ENCODE peak calls at places on chromosomes 4 and X, in four cellular contexts. Y is A549, T is colonic mucosa, B is SK-N-SH. Z is an unnamed sample.

GRCh38 chr4:77176606-77177005 is 19.6 kb downstream of the CCNG2 start:
- DNase-seq in Y (no peak), T (no peak), B (no peak), Z (peak)

GRCh38 chr4:119525005-119525749 is 103.4 kb downstream of the PDE5A start:
- DNase-seq in Y (peak), T (no peak), B (no peak), Z (no peak)

GRCh38 chr4:78369691-78370090 is 181.9 kb upstream of the ANXA3 start:
- DNase-seq in Y (no peak), T (no peak), B (no peak), Z (no peak)

GRCh38 chr4:176964116-176964691 is 171.5 kb upstream of the VEGFC start:
- DNase-seq in Y (peak), T (no peak), B (no peak), Z (no peak)

GRCh38 chr4:174464949-174465348 is 57.3 kb downstream of the HPGD start:
- DNase-seq in Y (no peak), T (no peak), B (no peak), Z (no peak)

GRCh38 chr4:119100640-119101039 is 35.0 kb upstream of the MYOZ2 start:
- DNase-seq in Y (no peak), T (no peak), B (no peak), Z (no peak)

GRCh38 chr4:158805628-158806471 is 37.0 kb downstream of the FNIP2 start:
- DNase-seq in Y (no peak), T (no peak), B (peak), Z (no peak)

GRCh38 chrX:39850630-39851152 is 247.1 kb downstream of the BCOR start:
- DNase-seq in Y (no peak), T (no peak), B (peak), Z (peak)

GRCh38 chr4:147727476-147728028 is 4.3 kb upstream of the ARHGAP10 start:
- DNase-seq in Y (no peak), T (no peak), B (no peak), Z (no peak)

GRCh38 chrX:1424452-1424851 is 28.3 kb downstream of the ASMTL start:
- DNase-seq in Y (no peak), T (no peak), B (no peak), Z (no peak)

GRCh38 chr4:2251073-2251794 is 9.3 kb upstream of the HAUS3 start:
- DNase-seq in Y (no peak), T (peak), B (peak), Z (peak)

GRCh38 chr4:3178351-3178750 is 70.6 kb upstream of the MSANTD1 start:
- DNase-seq in Y (no peak), T (no peak), B (no peak), Z (no peak)

GRCh38 chrX:13364230-13364629 is 44.4 kb upstream of the ATXN3L start:
- DNase-seq in Y (no peak), T (no peak), B (no peak), Z (no peak)

GRCh38 chr4:105496899-105497298 is 23.0 kb upstream of the PPA2 start:
- DNase-seq in Y (no peak), T (no peak), B (no peak), Z (peak)

GRCh38 chr4:71338846-71339593 is at the start of gene SLC4A4:
- DNase-seq in Y (peak), T (no peak), B (no peak), Z (no peak)

GRCh38 chr4:13706716-13707115 is 79.2 kb upstream of the BOD1L1 start:
- DNase-seq in Y (no peak), T (no peak), B (no peak), Z (no peak)

GRCh38 chr4:13706130-13706529 is 78.6 kb upstream of the BOD1L1 start:
- DNase-seq in Y (no peak), T (no peak), B (no peak), Z (no peak)

GRCh38 chr4:13704761-13705160 is 77.2 kb upstream of the BOD1L1 start:
- DNase-seq in Y (no peak), T (no peak), B (no peak), Z (no peak)

GRCh38 chr4:13704020-13704419 is 76.5 kb upstream of the BOD1L1 start:
- DNase-seq in Y (no peak), T (peak), B (no peak), Z (no peak)

GRCh38 chr4:13705521-13706035 is 78.1 kb upstream of the BOD1L1 start:
- DNase-seq in Y (no peak), T (peak), B (peak), Z (no peak)
- H3K27ac ChIP-seq in Y (peak), T (peak), B (no peak), Z (no peak)

DNA sequence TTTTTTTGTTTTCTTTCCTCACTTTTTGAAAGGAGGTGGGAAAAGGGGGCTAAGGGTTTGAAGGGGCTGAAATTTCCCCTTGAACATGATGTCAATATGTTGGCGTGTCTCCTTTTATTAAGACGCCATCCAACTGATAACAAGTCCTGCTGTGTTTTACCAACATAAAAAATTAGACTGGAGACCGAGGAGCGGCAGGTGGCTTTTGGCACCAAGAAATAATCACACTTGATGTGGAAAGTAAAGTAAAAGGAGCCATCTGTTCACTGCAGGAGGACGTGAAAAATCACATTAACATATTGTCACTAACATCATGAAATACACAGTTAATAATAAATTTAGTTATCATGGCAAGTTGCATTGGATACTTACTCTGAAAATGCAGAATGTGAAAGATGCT is 5.5 kb upstream of the GK2 start:
- DNase-seq in Y (no peak), T (no peak), B (no peak), Z (no peak)
- H3K27ac ChIP-seq in Y (no peak), T (no peak), B (no peak), Z (no peak)

GRCh38 chr4:42656986-42657792 is at the start of gene ATP8A1:
- DNase-seq in Y (peak), T (peak), B (peak), Z (peak)

GRCh38 chr4:42655248-42655647 is 1.7 kb downstream of the ATP8A1 start:
- DNase-seq in Y (no peak), T (no peak), B (no peak), Z (no peak)

GRCh38 chr4:42655921-42656735 is 777 bp downstream of the ATP8A1 start:
- DNase-seq in Y (no peak), T (peak), B (peak), Z (no peak)

GRCh38 chr4:42654606-42655005 is 2.3 kb downstream of the ATP8A1 start:
- DNase-seq in Y (no peak), T (no peak), B (no peak), Z (no peak)

GRCh38 chr4:42656736-42656985 is 244 bp downstream of the ATP8A1 start:
- DNase-seq in Y (no peak), T (no peak), B (no peak), Z (no peak)
- H3K27ac ChIP-seq in Y (peak), T (peak), B (peak), Z (no peak)

GRCh38 chrX:154478728-154479622 is at the start of gene LAGE3:
- DNase-seq in Y (peak), T (peak), B (peak), Z (peak)

GRCh38 chrX:154481195-154481594 is 2.1 kb upstream of the LAGE3 start:
- DNase-seq in Y (no peak), T (no peak), B (no peak), Z (no peak)

GRCh38 chrX:154476821-154477220 is 2.3 kb downstream of the LAGE3 start:
- DNase-seq in Y (no peak), T (no peak), B (no peak), Z (no peak)

GRCh38 chrX:154481911-154482601 is 3.0 kb upstream of the LAGE3 start:
- DNase-seq in Y (no peak), T (no peak), B (no peak), Z (no peak)

DNA sequence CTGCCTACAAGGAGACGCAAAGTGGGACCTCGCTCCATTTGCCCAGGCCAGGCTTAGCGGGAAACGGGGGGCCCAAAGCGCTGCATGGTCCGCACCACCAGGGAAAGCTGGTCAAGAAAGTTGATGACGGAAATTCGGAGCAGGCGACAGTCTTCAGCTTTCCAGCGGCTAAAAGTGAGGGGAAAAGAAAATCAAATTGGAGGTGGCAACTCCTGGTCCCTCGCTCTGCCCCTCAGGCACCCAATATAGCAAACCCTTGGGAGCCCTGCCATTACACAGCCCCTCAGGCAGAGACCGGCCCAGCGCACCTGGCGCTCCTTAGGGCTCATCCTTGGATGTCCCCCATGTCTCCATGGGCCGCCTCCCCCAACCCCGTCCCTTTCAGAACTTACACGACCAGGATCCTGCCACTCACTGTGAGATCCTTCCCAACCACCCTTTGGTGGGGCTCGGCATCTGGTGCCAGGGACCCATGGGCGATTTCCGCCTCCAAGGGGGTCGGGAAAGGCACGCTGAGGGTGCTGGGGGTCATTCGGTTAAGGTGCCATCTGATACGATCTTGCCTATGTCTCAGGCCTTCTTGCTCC is 1.1 kb downstream of the LAGE3 start:
- DNase-seq in Y (no peak), T (peak), B (peak), Z (no peak)
- H3K27ac ChIP-seq in Y (peak), T (no peak), B (peak), Z (no peak)

DNA sequence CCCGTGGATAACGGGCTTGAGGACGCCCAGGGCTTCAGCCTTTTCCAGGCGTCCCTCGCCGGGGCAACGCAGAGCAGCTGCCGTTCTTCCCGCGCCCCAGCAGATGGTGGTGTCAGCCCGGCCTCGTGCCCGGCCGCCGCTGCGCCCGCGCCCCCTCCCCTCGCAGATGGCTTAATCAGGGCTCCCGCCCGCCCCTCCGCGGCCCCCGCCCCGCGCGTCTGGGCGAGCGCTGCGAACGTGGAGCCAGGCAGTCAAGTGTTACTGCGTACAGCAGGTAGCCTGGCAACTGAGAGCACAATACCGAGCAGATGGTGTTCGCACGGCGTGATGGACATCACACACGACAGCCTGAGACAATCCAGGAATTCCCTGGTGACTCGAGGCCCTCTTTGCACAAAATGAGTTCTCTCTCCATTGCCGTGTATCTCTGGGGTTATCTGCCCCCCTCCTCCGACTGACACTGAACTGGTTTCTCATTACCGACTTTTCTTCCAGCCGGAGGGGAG is 69.3 kb downstream of the MGST2 start:
- DNase-seq in Y (no peak), T (peak), B (peak), Z (peak)
- H3K27ac ChIP-seq in Y (no peak), T (no peak), B (peak), Z (peak)

GRCh38 chr4:8320386-8320750 is 50.8 kb downstream of the HTRA3 start:
- DNase-seq in Y (no peak), T (no peak), B (no peak), Z (no peak)
- H3K27ac ChIP-seq in Y (no peak), T (no peak), B (no peak), Z (no peak)

GRCh38 chr4:85642356-85643100 is 167.6 kb downstream of the ARHGAP24 start:
- DNase-seq in Y (no peak), T (no peak), B (no peak), Z (no peak)
- H3K27ac ChIP-seq in Y (no peak), T (no peak), B (no peak), Z (no peak)